ENCODE peak calls at places on chromosomes 5 and 9, in four cellular contexts. Z is kidney, L is NCI-H2081, W is iPS DF 19.7. O is an unnamed sample.

GRCh38 chr5:134435525-134435924 is 23.8 kb upstream of the CDKN2AIPNL start:
- DNase-seq in Z (no peak), L (no peak), W (no peak), O (no peak)

GRCh38 chr5:167982-168660 is 23.2 kb upstream of the LRRC14B start:
- DNase-seq in Z (no peak), L (no peak), W (no peak), O (no peak)

GRCh38 chr9:137083418-137084004 is 3.3 kb upstream of the MAN1B1 start:
- DNase-seq in Z (peak; percentile 87), L (no peak), W (no peak), O (no peak)

GRCh38 chr5:176771102-176771845 is 39.1 kb upstream of the UNC5A start:
- DNase-seq in Z (no peak), L (no peak), W (no peak), O (peak; percentile 5)

GRCh38 chr5:73733219-73733618 is 107.2 kb downstream of the ARHGEF28 start:
- DNase-seq in Z (no peak), L (no peak), W (no peak), O (no peak)

GRCh38 chr9:124764774-124765438 is 6.2 kb downstream of the NR6A1 start:
- DNase-seq in Z (no peak), L (peak; percentile 13), W (no peak), O (no peak)

GRCh38 chr9:36854751-36855150 is 179.3 kb downstream of the PAX5 start:
- DNase-seq in Z (no peak), L (no peak), W (no peak), O (no peak)

GRCh38 chr5:143355710-143356109 is 47.8 kb downstream of the NR3C1 start:
- DNase-seq in Z (peak; percentile 77), L (peak; percentile 45), W (no peak), O (peak; percentile 73)

GRCh38 chr9:21828853-21829405 is 26.5 kb downstream of the MTAP start:
- DNase-seq in Z (no peak), L (no peak), W (no peak), O (no peak)

GRCh38 chr9:672833-673232 is 168.7 kb upstream of the DMRT1 start:
- DNase-seq in Z (no peak), L (no peak), W (no peak), O (no peak)

GRCh38 chr5:141747152-141747640 is 65.2 kb upstream of the ARAP3 start:
- DNase-seq in Z (peak; percentile 94), L (peak; percentile 91), W (peak; percentile 78), O (peak; percentile 79)

GRCh38 chr5:11171236-11171635 is 410.2 kb upstream of the DAP start:
- DNase-seq in Z (no peak), L (no peak), W (no peak), O (no peak)

GRCh38 chr9:137836151-137836830 is 41.3 kb upstream of the CACNA1B start:
- DNase-seq in Z (no peak), L (no peak), W (no peak), O (no peak)

GRCh38 chr9:20043461-20043860 is 254.6 kb upstream of the SLC24A2 start:
- DNase-seq in Z (no peak), L (no peak), W (no peak), O (no peak)

GRCh38 chr9:113349434-113350337 is at the start of gene BSPRY:
- DNase-seq in Z (no peak), L (peak; percentile 55), W (no peak), O (peak; percentile 58)

GRCh38 chr9:21454149-21454548 is 13.9 kb downstream of the IFNA1 start:
- DNase-seq in Z (no peak), L (no peak), W (no peak), O (no peak)

GRCh38 chr5:140169410-140169809 is 5.6 kb upstream of the CYSTM1 start:
- DNase-seq in Z (no peak), L (no peak), W (no peak), O (no peak)

GRCh38 chr5:131193106-131193505 is 22.4 kb downstream of the LYRM7 start:
- DNase-seq in Z (no peak), L (no peak), W (no peak), O (no peak)

GRCh38 chr9:90925581-90926257 is 124.1 kb downstream of the SYK start:
- DNase-seq in Z (no peak), L (no peak), W (no peak), O (no peak)

GRCh38 chr9:133369923-133370322 is 5.9 kb downstream of the SURF4 start:
- DNase-seq in Z (no peak), L (no peak), W (no peak), O (no peak)

GRCh38 chr9:6873862-6874261 is 116.1 kb downstream of the KDM4C start:
- DNase-seq in Z (no peak), L (no peak), W (no peak), O (peak; percentile 26)

GRCh38 chr5:62315376-62316049 is 9.5 kb downstream of the KIF2A start:
- DNase-seq in Z (no peak), L (no peak), W (no peak), O (no peak)

GRCh38 chr5:137146402-137146889 is 352.7 kb downstream of the SPOCK1 start:
- DNase-seq in Z (no peak), L (no peak), W (no peak), O (peak; percentile 29)

O was measured in testis.